ENCODE peak calls at places on chromosomes 12 and 14, in five cellular contexts. A is psoas muscle, N is GM12865, W is cardiac muscle cell, T is ovary. C is an unnamed sample.

GRCh38 chr14:51020024-51020710 is 74.7 kb downstream of the TRIM9 start:
- DNase-seq in A (no peak), N (peak; percentile 17), W (peak; percentile 51), T (no peak), C (peak; percentile 39)

GRCh38 chr12:99119943-99120342 is 474.9 kb downstream of the APAF1 start:
- DNase-seq in A (no peak), N (no peak), W (no peak), T (no peak), C (no peak)

GRCh38 chr14:61296707-61297502 is 15.8 kb upstream of the TMEM30B start:
- DNase-seq in A (no peak), N (peak; percentile 59), W (peak; percentile 54), T (no peak), C (peak; percentile 33)

GRCh38 chr12:20985399-20985798 is 145.6 kb upstream of the SLCO1B1 start:
- DNase-seq in A (no peak), N (peak; percentile 22), W (no peak), T (no peak), C (no peak)

GRCh38 chr14:99255621-99256482 is 16.1 kb downstream of the BCL11B start:
- DNase-seq in A (no peak), N (no peak), W (no peak), T (no peak), C (no peak)

GRCh38 chr12:116138380-116138779 is 139.1 kb downstream of the MED13L start:
- DNase-seq in A (no peak), N (no peak), W (no peak), T (no peak), C (peak; percentile 38)

GRCh38 chr12:27333311-27334009 is 824 bp downstream of the BMAL2 start:
- DNase-seq in A (peak; percentile 58), N (peak; percentile 68), W (peak; percentile 25), T (no peak), C (no peak)

GRCh38 chr14:22653012-22653621 is 9.0 kb upstream of the OR6J1 start:
- DNase-seq in A (peak; percentile 57), N (peak; percentile 72), W (peak; percentile 77), T (peak; percentile 15), C (peak; percentile 71)

GRCh38 chr14:83992857-83993256 is 1537.1 kb upstream of the FLRT2 start:
- DNase-seq in A (no peak), N (no peak), W (no peak), T (no peak), C (peak; percentile 63)

GRCh38 chr14:41785696-41786095 is 179.0 kb downstream of the LRFN5 start:
- DNase-seq in A (no peak), N (no peak), W (no peak), T (no peak), C (no peak)

GRCh38 chr12:7650091-7650490 is 15.6 kb downstream of the APOBEC1 start:
- DNase-seq in A (no peak), N (no peak), W (no peak), T (no peak), C (no peak)

GRCh38 chr14:78405071-78405856 is 235.1 kb downstream of the NRXN3 start:
- DNase-seq in A (no peak), N (peak; percentile 14), W (no peak), T (no peak), C (no peak)

GRCh38 chr14:36320210-36321003 is at the start of gene MBIP:
- DNase-seq in A (peak; percentile 91), N (peak; percentile 97), W (peak; percentile 97), T (peak; percentile 87), C (peak; percentile 94)

GRCh38 chr14:36319899-36320209 is 583 bp downstream of the MBIP start:
- DNase-seq in A (no peak), N (no peak), W (no peak), T (no peak), C (no peak)

GRCh38 chr14:36316131-36316530 is 4.3 kb downstream of the MBIP start:
- DNase-seq in A (no peak), N (no peak), W (no peak), T (no peak), C (no peak)

GRCh38 chr14:36315159-36315853 is 5.1 kb downstream of the MBIP start:
- DNase-seq in A (no peak), N (peak; percentile 42), W (no peak), T (no peak), C (no peak)

GRCh38 chr14:36317650-36318049 is 2.8 kb downstream of the MBIP start:
- DNase-seq in A (no peak), N (no peak), W (no peak), T (no peak), C (peak; percentile 13)
- H3K4me3 ChIP-seq in A (no peak overlapping the region), N (no peak overlapping the region), W (no peak overlapping the region), T (no peak overlapping the region), C (no peak overlapping the region)

GRCh38 chr12:109739747-109740693 is 26.4 kb downstream of the FAM222A start:
- DNase-seq in A (peak; percentile 39), N (no peak), W (no peak), T (no peak), C (no peak)
- TF ChIP-seq CTCF in A (no peak), N (peak; percentile 23), W (peak; percentile 42), T (no peak), C (no peak)

DNA sequence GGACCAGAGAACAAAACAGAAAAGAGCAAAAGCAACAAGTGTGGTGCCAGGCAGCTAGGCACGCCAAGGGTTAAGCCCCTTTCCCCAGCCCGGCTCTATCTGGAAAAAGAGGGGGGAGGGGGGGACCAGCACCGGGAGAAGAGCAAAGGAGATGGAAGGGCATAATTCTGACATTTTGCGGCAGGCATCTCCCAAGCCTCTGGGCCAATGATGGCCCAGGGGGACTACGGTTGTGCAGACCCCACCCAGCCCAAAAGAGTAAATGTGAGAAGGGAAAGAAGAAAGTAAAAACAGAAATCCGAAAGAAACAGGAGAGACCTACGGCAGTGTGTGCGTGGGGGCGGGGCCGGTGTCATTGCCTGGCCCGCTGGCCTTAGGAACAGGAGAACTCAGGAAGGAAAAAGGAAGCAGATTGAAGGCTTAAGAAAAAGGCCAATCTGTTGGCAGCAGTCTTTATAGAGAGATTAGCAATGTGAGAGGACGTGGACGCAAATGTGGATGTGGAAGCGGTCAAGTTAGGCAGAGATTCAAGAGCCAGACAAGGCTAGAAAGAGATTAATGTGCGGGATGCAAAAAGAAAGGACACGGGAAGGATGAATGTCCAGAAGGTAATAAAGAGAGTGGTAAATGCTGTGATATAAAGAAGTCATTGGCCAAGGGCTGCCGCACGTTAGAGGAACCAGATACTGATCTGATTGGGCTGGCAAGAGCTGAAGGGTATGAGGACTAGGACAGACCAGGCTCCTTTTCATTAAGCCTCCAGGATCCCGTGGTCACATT is 59.2 kb downstream of the DHRS2 start:
- DNase-seq in A (no peak), N (no peak), W (peak; percentile 67), T (peak; percentile 45), C (peak; percentile 35)
- H3K4me3 ChIP-seq in A (peak overlapping the region; percentile 22), N (no peak overlapping the region), W (peak overlapping the region; percentile 21), T (peak overlapping the region; percentile 34), C (peak overlapping the region; percentile 20)

DNA sequence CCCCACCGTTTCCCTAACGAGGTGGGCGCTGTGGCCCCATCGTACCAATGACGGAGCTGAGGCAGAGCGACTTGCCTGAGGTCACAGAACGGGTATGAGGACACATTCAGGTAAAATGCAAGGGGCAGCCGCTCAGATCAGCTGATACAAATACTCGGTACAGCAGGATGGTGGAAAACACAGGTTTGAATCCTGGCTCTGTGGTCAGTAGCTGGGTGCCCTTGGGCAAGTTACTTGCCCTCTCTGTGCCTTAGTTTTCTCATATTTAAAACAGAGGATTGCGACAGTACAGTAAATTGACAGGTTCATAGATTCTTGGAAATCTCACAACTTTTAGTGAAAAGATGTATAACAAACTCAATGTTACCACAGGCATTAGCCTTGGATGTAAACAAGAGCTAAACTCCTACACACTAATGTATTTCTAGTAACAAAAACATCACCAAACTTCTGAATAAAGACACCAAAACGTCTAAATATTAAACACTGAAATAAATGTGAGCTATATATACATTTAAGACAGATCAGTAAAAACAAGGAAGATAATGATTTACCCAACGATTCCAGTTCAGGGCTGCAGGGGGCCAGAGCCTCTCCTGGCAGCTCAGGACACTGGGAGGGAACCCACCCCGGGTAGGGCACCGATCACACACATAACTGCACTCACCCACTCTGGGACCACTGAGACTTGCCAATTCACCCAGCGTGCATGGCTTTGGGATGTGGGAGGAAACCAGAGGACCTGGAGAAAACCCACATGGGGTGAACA is 128.4 kb downstream of the RBM19 start:
- DNase-seq in A (no peak), N (no peak), W (no peak), T (no peak), C (no peak)
- TF ChIP-seq CTCF in A (no peak), N (no peak), W (peak; percentile 30), T (no peak), C (peak; percentile 21)

GRCh38 chr14:102581193-102581592 is 11.3 kb upstream of the RCOR1 start:
- DNase-seq in A (no peak), N (no peak), W (no peak), T (no peak), C (no peak)

GRCh38 chr14:102586420-102587119 is 5.9 kb upstream of the RCOR1 start:
- DNase-seq in A (no peak), N (no peak), W (no peak), T (no peak), C (peak; percentile 77)

GRCh38 chr14:102584871-102585869 is 7.3 kb upstream of the RCOR1 start:
- DNase-seq in A (no peak), N (no peak), W (peak; percentile 80), T (no peak), C (peak; percentile 46)

GRCh38 chr14:102580552-102581110 is 11.8 kb upstream of the RCOR1 start:
- DNase-seq in A (no peak), N (no peak), W (no peak), T (no peak), C (peak; percentile 44)

GRCh38 chr14:102583726-102584125 is 8.7 kb upstream of the RCOR1 start:
- DNase-seq in A (no peak), N (no peak), W (no peak), T (no peak), C (no peak)
- H3K4me3 ChIP-seq in A (no peak overlapping the region), N (no peak overlapping the region), W (no peak overlapping the region), T (no peak overlapping the region), C (no peak overlapping the region)

GRCh38 chr12:108112815-108113556 is 16.1 kb upstream of the WSCD2 start:
- DNase-seq in A (no peak), N (no peak), W (peak; percentile 82), T (no peak), C (no peak)
- TF ChIP-seq CTCF in A (no peak), N (no peak), W (no peak), T (no peak), C (no peak)

GRCh38 chr12:52951640-52952039 is 2.7 kb downstream of the KRT18 start:
- DNase-seq in A (no peak), N (no peak), W (no peak), T (no peak), C (no peak)

GRCh38 chr12:52952082-52952801 is 3.3 kb downstream of the KRT18 start:
- DNase-seq in A (no peak), N (no peak), W (no peak), T (no peak), C (no peak)

GRCh38 chr12:52949413-52950331 is 754 bp downstream of the KRT18 start:
- DNase-seq in A (no peak), N (no peak), W (no peak), T (no peak), C (peak; percentile 48)

GRCh38 chr12:52951126-52951525 is 2.2 kb downstream of the KRT18 start:
- DNase-seq in A (no peak), N (no peak), W (no peak), T (no peak), C (no peak)

GRCh38 chr12:52950553-52950952 is 1.6 kb downstream of the KRT18 start:
- DNase-seq in A (no peak), N (no peak), W (no peak), T (no peak), C (no peak)
- H3K4me3 ChIP-seq in A (no peak overlapping the region), N (no peak overlapping the region), W (peak overlapping the region; percentile 86), T (no peak overlapping the region), C (peak overlapping the region; percentile 55)

GRCh38 chr14:34256223-34256622 is 205.8 kb downstream of the SPTSSA start:
- DNase-seq in A (no peak), N (no peak), W (no peak), T (no peak), C (no peak)
- TF ChIP-seq CTCF in A (no peak), N (no peak), W (no peak), T (no peak), C (no peak)